ENCODE peak calls at places on chromosomes 4 and X, in six cellular contexts. P, D, I, Q, N and G are unnamed samples.

GRCh38 chrX:96982159-96982558 is 98.5 kb downstream of the RPA4 start:
- DNase-seq in Q (no peak), I (no peak), N (no peak), P (no peak), D (no peak), G (no peak)

GRCh38 chrX:154486052-154486395 is 391 bp downstream of the UBL4A start:
- DNase-seq in I (no peak), Q (no peak), P (peak), D (no peak), N (no peak), G (no peak)

GRCh38 chr4:41538017-41538733 is at the start of gene LIMCH1:
- DNase-seq in I (peak), D (no peak), Q (peak), P (no peak), N (no peak), G (no peak)

GRCh38 chr4:115090483-115091075 is 22.8 kb downstream of the NDST4 start:
- DNase-seq in I (peak), D (no peak), Q (no peak), N (peak), P (no peak), G (no peak)

GRCh38 chrX:110394653-110395052 is 36.0 kb downstream of the RTL9 start:
- DNase-seq in D (no peak), I (no peak), N (no peak), P (no peak), Q (peak), G (no peak)

GRCh38 chr4:151407466-151408379 is 1.3 kb upstream of the FHIP1A start:
- DNase-seq in P (peak), N (peak), I (no peak), D (no peak), Q (peak), G (no peak)

GRCh38 chr4:119946359-119946758 is 120.3 kb downstream of the MAD2L1 start:
- DNase-seq in I (no peak), D (no peak), P (no peak), Q (no peak), N (no peak), G (no peak)

GRCh38 chrX:123064053-123064452 is 120.0 kb upstream of the GRIA3 start:
- DNase-seq in D (no peak), P (no peak), I (no peak), N (no peak), Q (no peak), G (no peak)

GRCh38 chrX:69028006-69028760 is 137.1 kb downstream of the PJA1 start:
- DNase-seq in I (no peak), P (no peak), N (peak), D (no peak), Q (no peak), G (no peak)

GRCh38 chr4:28966982-28967381 is 1753.2 kb upstream of the PCDH7 start:
- DNase-seq in P (no peak), D (no peak), I (no peak), Q (peak), N (no peak), G (no peak)

GRCh38 chr4:55561884-55562283 is 15.2 kb upstream of the CLOCK start:
- DNase-seq in Q (no peak), N (peak), D (no peak), I (no peak), P (no peak), G (no peak)

GRCh38 chr4:4772534-4772933 is 86.9 kb upstream of the MSX1 start:
- DNase-seq in N (no peak), P (no peak), Q (no peak), D (no peak), I (no peak), G (no peak)

GRCh38 chr4:44447563-44448504 is 775 bp downstream of the KCTD8 start:
- DNase-seq in N (peak), P (peak), I (peak), Q (peak), D (no peak), G (no peak)

GRCh38 chrX:34197946-34198345 is 65.8 kb upstream of the FAM47A start:
- DNase-seq in D (no peak), N (no peak), Q (no peak), I (no peak), P (no peak), G (no peak)

GRCh38 chrX:118627084-118627758 is 100.2 kb upstream of the IL13RA1 start:
- DNase-seq in D (no peak), I (peak), N (peak), P (no peak), Q (no peak), G (no peak)

GRCh38 chr4:1715002-1715761 is 3.1 kb upstream of the SLBP start:
- DNase-seq in I (no peak), N (peak), Q (no peak), P (no peak), D (no peak), G (no peak)

GRCh38 chrX:120839506-120839905 is 36.2 kb downstream of the CT47B1 start:
- DNase-seq in I (peak), Q (peak), P (no peak), N (no peak), D (no peak), G (no peak)

GRCh38 chr4:130147618-130148017 is 1051.7 kb downstream of the C4orf33 start:
- DNase-seq in Q (no peak), I (no peak), P (no peak), D (no peak), N (no peak), G (no peak)

GRCh38 chrX:13805241-13805640 is 11.7 kb downstream of the GPM6B start:
- DNase-seq in Q (no peak), D (no peak), I (no peak), P (no peak), N (peak), G (no peak)
- TF ChIP-seq CTCF in Q (no peak), D (no peak), I (no peak), P (no peak), N (no peak), G (no peak)

GRCh38 chr4:2793920-2794706 is 1.2 kb downstream of the SH3BP2 start:
- DNase-seq in D (no peak), N (no peak), P (peak), I (peak), Q (no peak), G (no peak)
- TF ChIP-seq CTCF in D (no peak), N (no peak), P (no peak), I (no peak), Q (no peak), G (no peak)

DNA sequence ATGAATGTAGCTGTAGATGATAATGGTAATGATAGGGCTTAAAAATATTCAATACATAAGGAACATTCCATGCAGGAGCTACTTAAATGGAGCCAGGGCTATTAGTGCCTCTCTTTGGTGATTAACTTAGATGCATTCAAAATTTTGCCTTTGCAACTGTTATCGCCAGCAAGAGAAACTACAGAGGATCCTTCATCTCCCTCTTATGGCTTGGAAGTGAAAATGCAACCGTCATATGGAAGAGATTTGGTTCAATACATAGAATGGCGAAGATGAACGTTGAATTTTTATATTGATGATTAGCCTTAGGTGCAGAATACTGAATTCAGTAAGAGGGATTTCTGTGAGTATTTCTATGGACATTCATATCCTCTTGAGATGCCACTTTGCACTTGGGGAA is 134.5 kb upstream of the NLGN4X start:
- DNase-seq in D (no peak), N (no peak), P (no peak), Q (no peak), I (no peak), G (no peak)
- TF ChIP-seq CTCF in D (no peak), N (no peak), P (no peak), Q (no peak), I (no peak), G (no peak)

GRCh38 chr4:74364649-74365491 is at the start of gene EREG:
- DNase-seq in D (no peak), Q (peak), P (no peak), I (peak), N (peak), G (no peak)
- TF ChIP-seq CTCF in D (no peak), Q (no peak), P (no peak), I (no peak), N (no peak), G (no peak)

GRCh38 chrX:67781132-67781531 is 237.3 kb downstream of the AR start:
- DNase-seq in D (no peak), Q (no peak), N (no peak), P (no peak), I (peak), G (no peak)
- TF ChIP-seq CTCF in D (peak), Q (no peak), N (no peak), P (no peak), I (no peak), G (no peak)